ENCODE peak calls at places on chromosome 19, in nine cellular contexts. G is esophagus muscularis mucosa; A is CD4-positive, alpha-beta T cell; V is pancreas; S is CD4-positive, alpha-beta memory T cell; W is effector memory CD4-positive, alpha-beta T cell; F is fibroblast of lung; D is CD8-positive, alpha-beta T cell; Y is CD4-positive, CD25-positive, alpha-beta regulatory T cell. P is an unnamed sample.

GRCh38 chr19:11577451-11578341 is at the start of gene ACP5:
- DNase-seq in D (no peak), S (no peak), G (no peak), F (no peak), V (no peak), A (no peak), W (no peak), Y (no peak), P (peak; percentile 26)

GRCh38 chr19:38830039-38830733 is 1.4 kb downstream of the ECH1 start:
- DNase-seq in W (no peak), F (peak; percentile 73), A (no peak), S (no peak), Y (no peak), V (no peak), D (no peak), G (no peak), P (no peak)

GRCh38 chr19:12163841-12164240 is 945 bp downstream of the ZNF136 start:
- DNase-seq in W (no peak), A (no peak), G (no peak), D (no peak), S (no peak), Y (no peak), V (no peak), F (no peak), P (no peak)

GRCh38 chr19:16078759-16079707 is 2.7 kb downstream of the TPM4 start:
- DNase-seq in W (peak; percentile 68), D (peak; percentile 54), V (no peak), Y (peak; percentile 95), G (peak; percentile 96), F (peak; percentile 99), A (peak; percentile 47), S (peak; percentile 86), P (peak; percentile 90)

GRCh38 chr19:38452430-38453366 is 19.2 kb downstream of the RYR1 start:
- DNase-seq in Y (peak; percentile 41), S (no peak), G (no peak), D (no peak), W (no peak), F (no peak), A (no peak), V (peak; percentile 23), P (no peak)

GRCh38 chr19:6273701-6274601 is 5.8 kb downstream of the MLLT1 start:
- DNase-seq in F (peak; percentile 91), A (no peak), W (no peak), S (no peak), V (peak; percentile 73), D (no peak), Y (no peak), G (peak; percentile 97), P (peak; percentile 12)

GRCh38 chr19:35759697-35760096 is 1.7 kb downstream of the PROSER3 start:
- DNase-seq in F (no peak), A (no peak), S (no peak), W (no peak), Y (no peak), G (no peak), V (no peak), D (no peak), P (no peak)

GRCh38 chr19:45508931-45509691 is 1.8 kb downstream of the VASP start:
- DNase-seq in D (peak; percentile 29), G (peak; percentile 96), F (peak; percentile 65), V (peak; percentile 59), S (no peak), Y (peak; percentile 53), W (no peak), A (no peak), P (no peak)

GRCh38 chr19:33350538-33351309 is 22.8 kb upstream of the CEBPG start:
- DNase-seq in S (no peak), F (peak; percentile 8), V (no peak), A (no peak), G (no peak), Y (no peak), W (no peak), D (no peak), P (peak; percentile 98)

GRCh38 chr19:18194554-18195238 is 1.7 kb downstream of the MPV17L2 start:
- DNase-seq in S (no peak), W (no peak), D (peak; percentile 22), A (peak; percentile 10), G (no peak), F (peak; percentile 42), V (no peak), Y (peak; percentile 38), P (no peak)

GRCh38 chr19:2253106-2254051 is 2.8 kb downstream of the JSRP1 start:
- DNase-seq in G (no peak), W (no peak), D (peak; percentile 46), V (no peak), Y (peak; percentile 54), F (no peak), S (peak; percentile 58), A (no peak), P (no peak)

GRCh38 chr19:57620673-57621348 is 6.8 kb downstream of the ZNF134 start:
- DNase-seq in F (peak; percentile 47), A (no peak), D (no peak), Y (no peak), G (no peak), S (no peak), V (no peak), W (no peak), P (no peak)

GRCh38 chr19:7125221-7125620 is 55.7 kb downstream of the ZNF557 start:
- DNase-seq in F (no peak), A (no peak), W (no peak), D (no peak), V (no peak), S (no peak), G (no peak), Y (no peak), P (no peak)

GRCh38 chr19:42290523-42291436 is 11.2 kb upstream of the PRR19 start:
- DNase-seq in Y (peak; percentile 55), G (no peak), D (peak; percentile 45), W (peak; percentile 43), F (no peak), S (peak; percentile 49), A (peak; percentile 37), V (no peak), P (no peak)

GRCh38 chr19:13831560-13832056 is 36.4 kb downstream of the ZSWIM4 start:
- DNase-seq in D (no peak), W (no peak), F (no peak), V (no peak), G (no peak), Y (no peak), S (no peak), A (no peak), P (no peak)

GRCh38 chr19:38142176-38143035 is 81.6 kb downstream of the DPF1 start:
- DNase-seq in D (no peak), S (no peak), Y (peak; percentile 44), F (peak; percentile 59), V (no peak), W (no peak), G (no peak), A (no peak), P (no peak)

GRCh38 chr19:8484331-8484894 is 18.0 kb downstream of the PRAM1 start:
- DNase-seq in W (no peak), A (no peak), D (no peak), G (no peak), S (no peak), Y (no peak), F (no peak), V (peak; percentile 50), P (no peak)
- H3K27ac ChIP-seq in W (no peak overlapping the region), A (no peak overlapping the region), D (no peak overlapping the region), G (no peak overlapping the region), S (no peak overlapping the region), Y (no peak overlapping the region), F (no peak overlapping the region), V (no peak overlapping the region), P (no peak overlapping the region)

DNA sequence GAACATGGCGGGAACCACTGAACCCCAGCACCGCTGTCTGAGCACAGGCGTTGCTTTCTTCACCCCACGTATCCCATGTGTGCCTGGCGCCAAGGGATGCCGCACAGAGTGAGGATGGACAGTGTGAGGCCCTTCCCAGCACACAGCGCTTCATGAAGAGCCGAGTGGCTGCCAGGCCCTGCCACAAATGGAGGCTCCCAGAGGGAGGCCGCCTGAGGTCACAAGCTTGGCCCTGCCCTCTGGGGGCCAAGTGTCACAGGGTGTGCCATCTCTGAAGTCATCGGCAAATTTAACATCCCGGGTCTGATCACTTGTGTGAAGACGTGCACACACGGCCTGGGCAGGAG is 24.4 kb downstream of the MPND start:
- DNase-seq in Y (no peak), F (no peak), V (peak; percentile 14), W (no peak), D (no peak), S (no peak), A (no peak), G (no peak), P (no peak)
- H3K27ac ChIP-seq in Y (peak overlapping the region; percentile 86), F (peak overlapping the region; percentile 52), V (no peak overlapping the region), W (peak overlapping the region; percentile 79), D (no peak overlapping the region), S (peak overlapping the region; percentile 87), A (no peak overlapping the region), G (peak overlapping the region; percentile 54), P (peak overlapping the region; percentile 98)

GRCh38 chr19:19201697-19202630 is 1.2 kb downstream of the NR2C2AP start:
- DNase-seq in A (no peak), D (no peak), W (no peak), V (no peak), S (no peak), F (no peak), G (no peak), Y (no peak), P (no peak)

GRCh38 chr19:19204181-19204580 is 967 bp upstream of the NR2C2AP start:
- DNase-seq in G (no peak), S (no peak), A (no peak), F (no peak), Y (no peak), V (no peak), W (no peak), D (no peak), P (no peak)

GRCh38 chr19:19202707-19203011 is 555 bp downstream of the NR2C2AP start:
- DNase-seq in V (no peak), D (no peak), S (no peak), F (no peak), G (no peak), Y (no peak), W (no peak), A (no peak), P (no peak)

GRCh38 chr19:19205416-19206410 is 2.5 kb upstream of the NR2C2AP start:
- DNase-seq in A (no peak), F (no peak), Y (no peak), G (no peak), W (no peak), V (no peak), S (no peak), D (no peak), P (no peak)

GRCh38 chr19:19203012-19203856 is at the start of gene NR2C2AP:
- DNase-seq in D (peak; percentile 85), V (peak; percentile 90), A (peak; percentile 88), F (peak; percentile 91), G (peak; percentile 98), Y (peak; percentile 96), S (peak; percentile 90), W (peak; percentile 83), P (peak; percentile 40)
- H3K27ac ChIP-seq in D (peak within 1 kb of the TSS; percentile 65), V (peak within 1 kb of the TSS; percentile 43), A (peak within 1 kb of the TSS; percentile 77), F (peak within 1 kb of the TSS; percentile 65), G (peak within 1 kb of the TSS; percentile 80), Y (peak within 1 kb of the TSS; percentile 77), S (peak within 1 kb of the TSS; percentile 73), W (peak within 1 kb of the TSS; percentile 66), P (peak within 1 kb of the TSS; percentile 51)

DNA sequence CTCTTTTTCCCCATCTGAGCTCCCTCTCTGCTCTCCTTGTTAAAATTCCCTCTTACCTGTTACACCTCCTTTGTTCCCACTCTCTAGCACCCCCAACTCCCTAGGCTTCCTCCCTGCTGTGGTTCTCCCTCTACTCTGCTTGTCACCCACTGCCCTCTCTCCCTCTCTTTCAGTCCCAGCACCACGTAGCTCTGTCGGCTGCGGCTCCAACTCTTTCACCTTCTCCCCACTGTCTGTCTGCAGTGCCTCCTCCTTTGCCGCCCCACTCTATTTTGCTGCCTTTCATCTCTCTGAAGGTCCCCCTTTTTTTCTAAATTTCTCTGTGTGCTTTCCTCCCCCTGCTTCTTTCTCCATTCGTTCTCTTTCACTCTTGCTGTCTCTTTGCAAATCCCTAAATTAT is 1.1 kb downstream of the ZNF836 start:
- DNase-seq in W (no peak), G (no peak), D (no peak), A (no peak), Y (peak; percentile 21), V (no peak), F (no peak), S (no peak), P (no peak)
- H3K27ac ChIP-seq in W (peak overlapping the region; percentile 92), G (peak overlapping the region; percentile 88), D (peak overlapping the region; percentile 72), A (peak overlapping the region; percentile 82), Y (peak overlapping the region; percentile 88), V (no peak overlapping the region), F (no peak overlapping the region), S (peak overlapping the region; percentile 80), P (peak overlapping the region; percentile 53)